ENCODE peak calls at places on chromosomes 16 and 17, in eight cellular contexts. One of them, this sample, is unnamed.

GRCh38 chr16:64864232-64864803 is 257.5 kb downstream of the CDH11 start:
- DNase-seq in HCT116: no peak
- DNase-seq in NB4: no peak
- DNase-seq in astrocyte: peak
- DNase-seq in psoas muscle: no peak
- DNase-seq in GM23338: no peak
- DNase-seq in uterus: no peak
- DNase-seq in cardiac muscle cell: peak
- DNase-seq in this sample: peak

GRCh38 chr17:79545251-79546005 is 65.4 kb downstream of the RBFOX3 start:
- DNase-seq in GM23338: no peak
- DNase-seq in uterus: no peak
- DNase-seq in astrocyte: no peak
- DNase-seq in NB4: no peak
- DNase-seq in psoas muscle: no peak
- DNase-seq in cardiac muscle cell: no peak
- DNase-seq in HCT116: no peak
- DNase-seq in this sample: no peak

GRCh38 chr17:32189343-32189742 is 47.0 kb downstream of the RHOT1 start:
- DNase-seq in uterus: no peak
- DNase-seq in HCT116: no peak
- DNase-seq in GM23338: no peak
- DNase-seq in cardiac muscle cell: no peak
- DNase-seq in psoas muscle: no peak
- DNase-seq in astrocyte: no peak
- DNase-seq in NB4: no peak
- DNase-seq in this sample: no peak

GRCh38 chr17:57744195-57745170 is 616 bp downstream of the CCDC182 start:
- DNase-seq in cardiac muscle cell: no peak
- DNase-seq in HCT116: no peak
- DNase-seq in psoas muscle: no peak
- DNase-seq in uterus: no peak
- DNase-seq in NB4: no peak
- DNase-seq in GM23338: no peak
- DNase-seq in astrocyte: no peak
- DNase-seq in this sample: no peak

GRCh38 chr17:39813631-39814030 is 50.5 kb downstream of the IKZF3 start:
- DNase-seq in astrocyte: no peak
- DNase-seq in uterus: no peak
- DNase-seq in psoas muscle: no peak
- DNase-seq in HCT116: no peak
- DNase-seq in GM23338: no peak
- DNase-seq in NB4: peak
- DNase-seq in cardiac muscle cell: no peak
- DNase-seq in this sample: no peak

GRCh38 chr16:65740716-65741115 is 618.9 kb upstream of the CDH11 start:
- DNase-seq in astrocyte: no peak
- DNase-seq in HCT116: no peak
- DNase-seq in psoas muscle: no peak
- DNase-seq in NB4: no peak
- DNase-seq in cardiac muscle cell: peak
- DNase-seq in GM23338: no peak
- DNase-seq in uterus: no peak
- DNase-seq in this sample: no peak

GRCh38 chr16:65845466-65846209 is 520.9 kb upstream of the CDH5 start:
- DNase-seq in psoas muscle: no peak
- DNase-seq in GM23338: peak
- DNase-seq in cardiac muscle cell: peak
- DNase-seq in uterus: no peak
- DNase-seq in NB4: no peak
- DNase-seq in HCT116: no peak
- DNase-seq in astrocyte: peak
- DNase-seq in this sample: no peak

GRCh38 chr17:51000835-51001638 is 119.6 kb downstream of the SPAG9 start:
- DNase-seq in GM23338: peak
- DNase-seq in astrocyte: peak
- DNase-seq in cardiac muscle cell: peak
- DNase-seq in uterus: no peak
- DNase-seq in psoas muscle: no peak
- DNase-seq in HCT116: peak
- DNase-seq in NB4: peak
- DNase-seq in this sample: peak

GRCh38 chr17:11624968-11625367 is 26.7 kb downstream of the DNAH9 start:
- DNase-seq in uterus: no peak
- DNase-seq in cardiac muscle cell: no peak
- DNase-seq in psoas muscle: no peak
- DNase-seq in HCT116: no peak
- DNase-seq in GM23338: no peak
- DNase-seq in astrocyte: no peak
- DNase-seq in NB4: no peak
- DNase-seq in this sample: no peak

GRCh38 chr16:85385463-85386331 is 227.4 kb upstream of the GSE1 start:
- DNase-seq in astrocyte: no peak
- DNase-seq in cardiac muscle cell: no peak
- DNase-seq in GM23338: no peak
- DNase-seq in HCT116: no peak
- DNase-seq in psoas muscle: no peak
- DNase-seq in uterus: no peak
- DNase-seq in NB4: peak
- DNase-seq in this sample: no peak

GRCh38 chr16:84941916-84942315 is 69.4 kb downstream of the ZDHHC7 start:
- DNase-seq in GM23338: no peak
- DNase-seq in cardiac muscle cell: no peak
- DNase-seq in astrocyte: peak
- DNase-seq in uterus: no peak
- DNase-seq in psoas muscle: no peak
- DNase-seq in HCT116: no peak
- DNase-seq in NB4: no peak
- DNase-seq in this sample: peak

GRCh38 chr16:72997141-72997542 is 50.8 kb downstream of the ZFHX3 start:
- DNase-seq in GM23338: no peak
- DNase-seq in HCT116: no peak
- DNase-seq in astrocyte: no peak
- DNase-seq in uterus: peak
- DNase-seq in NB4: peak
- DNase-seq in psoas muscle: peak
- DNase-seq in cardiac muscle cell: peak
- DNase-seq in this sample: peak

GRCh38 chr17:34571428-34572130 is 7.8 kb upstream of the TMEM132E start:
- DNase-seq in astrocyte: no peak
- DNase-seq in cardiac muscle cell: no peak
- DNase-seq in GM23338: no peak
- DNase-seq in psoas muscle: no peak
- DNase-seq in uterus: no peak
- DNase-seq in HCT116: no peak
- DNase-seq in NB4: no peak
- DNase-seq in this sample: no peak

GRCh38 chr16:84795338-84796053 is 24.3 kb upstream of the CRISPLD2 start:
- DNase-seq in NB4: no peak
- DNase-seq in HCT116: no peak
- DNase-seq in GM23338: peak
- DNase-seq in psoas muscle: peak
- DNase-seq in astrocyte: peak
- DNase-seq in cardiac muscle cell: peak
- DNase-seq in uterus: peak
- DNase-seq in this sample: peak

GRCh38 chr17:67619555-67619954 is 98.2 kb upstream of the NOL11 start:
- DNase-seq in HCT116: no peak
- DNase-seq in GM23338: no peak
- DNase-seq in astrocyte: no peak
- DNase-seq in psoas muscle: no peak
- DNase-seq in cardiac muscle cell: no peak
- DNase-seq in NB4: no peak
- DNase-seq in uterus: no peak
- DNase-seq in this sample: no peak

GRCh38 chr16:31471875-31472558 is at the start of gene TGFB1I1:
- DNase-seq in NB4: peak
- DNase-seq in HCT116: no peak
- DNase-seq in cardiac muscle cell: peak
- DNase-seq in GM23338: peak
- DNase-seq in psoas muscle: peak
- DNase-seq in astrocyte: peak
- DNase-seq in uterus: peak
- DNase-seq in this sample: peak

GRCh38 chr17:72158895-72159885 is 38.4 kb downstream of the SOX9 start:
- DNase-seq in uterus: no peak
- DNase-seq in NB4: no peak
- DNase-seq in astrocyte: peak
- DNase-seq in psoas muscle: no peak
- DNase-seq in GM23338: no peak
- DNase-seq in HCT116: no peak
- DNase-seq in cardiac muscle cell: peak
- DNase-seq in this sample: peak

GRCh38 chr16:24730914-24731313 is 1.5 kb downstream of the TNRC6A start:
- DNase-seq in astrocyte: no peak
- DNase-seq in GM23338: no peak
- DNase-seq in cardiac muscle cell: no peak
- DNase-seq in HCT116: no peak
- DNase-seq in uterus: no peak
- DNase-seq in NB4: no peak
- DNase-seq in psoas muscle: no peak
- DNase-seq in this sample: no peak

GRCh38 chr17:65355246-65355645 is 206.2 kb downstream of the AXIN2 start:
- DNase-seq in psoas muscle: no peak
- DNase-seq in HCT116: no peak
- DNase-seq in NB4: no peak
- DNase-seq in GM23338: no peak
- DNase-seq in astrocyte: no peak
- DNase-seq in uterus: no peak
- DNase-seq in cardiac muscle cell: no peak
- DNase-seq in this sample: peak

DNA sequence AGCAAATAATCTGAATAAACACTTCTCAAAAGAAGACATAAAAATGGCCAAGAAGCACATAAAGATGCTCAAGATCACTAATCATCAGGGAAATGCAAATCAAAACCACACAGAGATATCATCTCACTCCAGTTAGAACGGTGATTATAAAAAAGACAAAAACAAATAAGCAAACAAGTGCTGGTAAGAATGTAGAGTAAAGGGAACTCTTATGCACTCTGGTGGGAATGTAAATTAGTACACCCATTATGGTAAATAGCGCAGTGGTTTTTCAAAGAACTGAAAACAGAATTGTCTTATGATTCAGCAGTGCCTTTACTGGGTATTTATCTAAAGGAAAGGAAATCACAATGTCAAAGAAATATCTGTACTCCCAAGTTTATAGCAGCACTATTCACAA is 343.2 kb downstream of the HAPSTR1 start:
- DNase-seq in psoas muscle: no peak
- DNase-seq in NB4: no peak
- DNase-seq in astrocyte: no peak
- DNase-seq in HCT116: no peak
- DNase-seq in uterus: no peak
- DNase-seq in cardiac muscle cell: no peak
- DNase-seq in GM23338: no peak
- DNase-seq in this sample: no peak
- TF ChIP-seq CTCF in psoas muscle: no peak
- TF ChIP-seq CTCF in NB4: no peak
- TF ChIP-seq CTCF in astrocyte: no peak
- TF ChIP-seq CTCF in HCT116: no peak
- TF ChIP-seq CTCF in uterus: no peak
- TF ChIP-seq CTCF in cardiac muscle cell: no peak
- TF ChIP-seq CTCF in GM23338: no peak
- TF ChIP-seq CTCF in this sample: no peak

DNA sequence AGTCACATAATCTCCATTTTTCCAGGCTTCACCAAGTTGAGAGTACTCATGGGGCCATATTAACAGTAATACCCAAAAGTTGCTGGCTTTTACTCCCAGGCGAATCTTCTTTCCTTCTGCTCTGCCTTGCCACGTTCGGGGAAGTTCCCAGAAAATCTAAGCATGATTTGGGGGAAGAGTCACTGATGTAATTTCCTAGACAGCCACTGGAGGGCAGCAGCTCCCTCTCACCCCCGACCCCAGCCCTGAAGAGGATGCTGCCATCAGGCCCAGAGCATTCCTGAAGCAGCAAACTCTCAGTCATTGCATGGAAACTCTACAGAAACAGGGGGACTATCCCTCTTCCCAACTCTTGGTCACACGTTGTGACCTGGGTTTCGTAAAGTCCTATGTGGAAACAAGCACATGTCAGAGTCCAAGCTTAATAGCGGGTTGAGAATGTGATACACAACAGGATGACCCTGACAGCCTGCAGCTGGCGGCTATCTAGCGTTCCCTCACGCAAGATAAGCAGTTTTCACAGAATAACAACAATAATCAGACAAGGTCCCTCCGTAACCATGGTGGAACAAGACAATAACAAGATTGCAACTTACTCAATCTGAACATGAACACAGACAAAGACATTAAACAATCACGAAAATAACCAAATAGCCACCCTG is 43.8 kb upstream of the DHX40 start:
- DNase-seq in HCT116: peak
- DNase-seq in astrocyte: peak
- DNase-seq in uterus: peak
- DNase-seq in GM23338: peak
- DNase-seq in psoas muscle: peak
- DNase-seq in NB4: peak
- DNase-seq in cardiac muscle cell: peak
- DNase-seq in this sample: peak
- H3K4me3 ChIP-seq in HCT116: no peak
- H3K4me3 ChIP-seq in astrocyte: no peak
- H3K4me3 ChIP-seq in uterus: no peak
- H3K4me3 ChIP-seq in GM23338: no peak
- H3K4me3 ChIP-seq in psoas muscle: no peak
- H3K4me3 ChIP-seq in NB4: no peak
- H3K4me3 ChIP-seq in cardiac muscle cell: no peak
- H3K4me3 ChIP-seq in this sample: no peak

GRCh38 chr16:52069866-52070265 is 477.1 kb downstream of the TOX3 start:
- DNase-seq in GM23338: peak
- DNase-seq in HCT116: no peak
- DNase-seq in psoas muscle: no peak
- DNase-seq in cardiac muscle cell: peak
- DNase-seq in uterus: no peak
- DNase-seq in NB4: peak
- DNase-seq in astrocyte: peak
- DNase-seq in this sample: peak
- TF ChIP-seq CTCF in GM23338: peak
- TF ChIP-seq CTCF in HCT116: no peak
- TF ChIP-seq CTCF in psoas muscle: peak
- TF ChIP-seq CTCF in cardiac muscle cell: peak
- TF ChIP-seq CTCF in uterus: no peak
- TF ChIP-seq CTCF in NB4: peak
- TF ChIP-seq CTCF in astrocyte: peak
- TF ChIP-seq CTCF in this sample: no peak

DNA sequence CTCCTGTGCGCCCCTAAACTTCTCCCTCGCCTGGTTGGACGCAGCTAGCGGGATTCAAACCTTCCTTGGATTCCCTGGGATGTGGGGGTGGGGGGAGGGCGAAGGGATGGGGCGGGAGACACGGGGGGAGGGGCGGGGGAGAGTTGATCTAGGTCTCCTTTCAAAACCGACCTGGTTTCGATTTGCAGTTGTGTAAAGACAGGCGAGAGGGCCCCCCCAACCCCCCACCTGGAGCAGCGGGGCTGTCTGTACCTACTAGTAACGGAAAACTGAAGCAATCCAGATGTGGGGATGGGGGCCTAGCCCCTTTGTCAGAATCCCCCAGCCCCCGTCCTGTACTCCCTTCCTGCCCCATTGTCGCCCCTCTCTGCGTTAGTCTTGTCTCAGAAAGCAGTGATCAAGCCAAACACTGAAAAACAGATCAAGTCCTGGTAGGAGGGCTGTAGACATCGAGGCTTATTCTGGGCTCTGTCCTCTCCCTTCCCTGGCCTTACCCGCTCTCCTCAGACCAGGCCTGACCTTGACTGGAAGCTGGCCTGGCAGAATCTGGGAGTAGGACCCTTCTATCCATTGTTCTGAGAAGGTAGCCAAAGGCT is 902 bp downstream of the DLX4 start:
- DNase-seq in GM23338: no peak
- DNase-seq in psoas muscle: no peak
- DNase-seq in NB4: no peak
- DNase-seq in uterus: no peak
- DNase-seq in cardiac muscle cell: no peak
- DNase-seq in HCT116: no peak
- DNase-seq in astrocyte: no peak
- DNase-seq in this sample: no peak
- H3K4me3 ChIP-seq in GM23338: peak
- H3K4me3 ChIP-seq in psoas muscle: peak
- H3K4me3 ChIP-seq in NB4: no peak
- H3K4me3 ChIP-seq in uterus: no peak
- H3K4me3 ChIP-seq in cardiac muscle cell: no peak
- H3K4me3 ChIP-seq in HCT116: peak
- H3K4me3 ChIP-seq in astrocyte: no peak
- H3K4me3 ChIP-seq in this sample: no peak